ENCODE peak calls at places on chromosome 15, in five cellular contexts. One of them, this sample, is unnamed.

GRCh38 chr15:93035953-93036810 is 52.8 kb downstream of the RGMA start:
- DNase-seq in PC-3: peak
- DNase-seq in K562: peak
- DNase-seq in breast epithelium: peak
- DNase-seq in prostate gland: no peak
- DNase-seq in this sample: no peak

GRCh38 chr15:35727627-35728026 is 181.7 kb upstream of the DPH6 start:
- DNase-seq in PC-3: no peak
- DNase-seq in K562: no peak
- DNase-seq in breast epithelium: no peak
- DNase-seq in prostate gland: no peak
- DNase-seq in this sample: no peak

GRCh38 chr15:31324739-31325431 is 1.8 kb upstream of the KLF13 start:
- DNase-seq in PC-3: no peak
- DNase-seq in K562: no peak
- DNase-seq in breast epithelium: no peak
- DNase-seq in prostate gland: no peak
- DNase-seq in this sample: no peak

GRCh38 chr15:63188247-63188936 is 1.0 kb upstream of the RAB8B start:
- DNase-seq in PC-3: no peak
- DNase-seq in K562: no peak
- DNase-seq in breast epithelium: no peak
- DNase-seq in prostate gland: no peak
- DNase-seq in this sample: no peak

GRCh38 chr15:40770147-40770721 is 454 bp downstream of the C15orf62 start:
- DNase-seq in PC-3: no peak
- DNase-seq in K562: no peak
- DNase-seq in breast epithelium: no peak
- DNase-seq in prostate gland: peak
- DNase-seq in this sample: no peak

GRCh38 chr15:38378162-38378560 is 75.8 kb upstream of the FAM98B start:
- DNase-seq in PC-3: no peak
- DNase-seq in K562: no peak
- DNase-seq in breast epithelium: no peak
- DNase-seq in prostate gland: no peak
- DNase-seq in this sample: no peak

GRCh38 chr15:88194162-88194561 is 62.4 kb downstream of the NTRK3 start:
- DNase-seq in PC-3: no peak
- DNase-seq in K562: no peak
- DNase-seq in breast epithelium: no peak
- DNase-seq in prostate gland: no peak
- DNase-seq in this sample: no peak

GRCh38 chr15:27054426-27054825 is 83.4 kb downstream of the GABRG3 start:
- DNase-seq in PC-3: no peak
- DNase-seq in K562: no peak
- DNase-seq in breast epithelium: no peak
- DNase-seq in prostate gland: no peak
- DNase-seq in this sample: no peak

GRCh38 chr15:98727115-98728040 is 79.0 kb downstream of the IGF1R start:
- DNase-seq in PC-3: peak
- DNase-seq in K562: no peak
- DNase-seq in breast epithelium: peak
- DNase-seq in prostate gland: peak
- DNase-seq in this sample: peak

GRCh38 chr15:74655424-74655823 is 39.8 kb downstream of the CLK3 start:
- DNase-seq in PC-3: no peak
- DNase-seq in K562: no peak
- DNase-seq in breast epithelium: no peak
- DNase-seq in prostate gland: no peak
- DNase-seq in this sample: no peak

GRCh38 chr15:80970658-80971057 is 19.0 kb downstream of the MESD start:
- DNase-seq in PC-3: peak
- DNase-seq in K562: no peak
- DNase-seq in breast epithelium: no peak
- DNase-seq in prostate gland: no peak
- DNase-seq in this sample: no peak

GRCh38 chr15:37528432-37528831 is 406.0 kb upstream of the TMCO5A start:
- DNase-seq in PC-3: no peak
- DNase-seq in K562: no peak
- DNase-seq in breast epithelium: no peak
- DNase-seq in prostate gland: no peak
- DNase-seq in this sample: no peak

GRCh38 chr15:68578960-68579935 is at the start of gene CORO2B:
- DNase-seq in PC-3: peak
- DNase-seq in K562: peak
- DNase-seq in breast epithelium: no peak
- DNase-seq in prostate gland: peak
- DNase-seq in this sample: no peak

GRCh38 chr15:96054606-96055005 is 275.9 kb upstream of the NR2F2 start:
- DNase-seq in PC-3: no peak
- DNase-seq in K562: no peak
- DNase-seq in breast epithelium: no peak
- DNase-seq in prostate gland: no peak
- DNase-seq in this sample: no peak

GRCh38 chr15:88725305-88726220 is 77.7 kb upstream of the ACAN start:
- DNase-seq in PC-3: no peak
- DNase-seq in K562: no peak
- DNase-seq in breast epithelium: no peak
- DNase-seq in prostate gland: no peak
- DNase-seq in this sample: no peak

GRCh38 chr15:70763120-70763949 is at the start of gene UACA:
- DNase-seq in PC-3: peak
- DNase-seq in K562: peak
- DNase-seq in breast epithelium: peak
- DNase-seq in prostate gland: peak
- DNase-seq in this sample: peak

GRCh38 chr15:43127752-43128151 is 5.6 kb upstream of the TMEM62 start:
- DNase-seq in PC-3: peak
- DNase-seq in K562: no peak
- DNase-seq in breast epithelium: no peak
- DNase-seq in prostate gland: peak
- DNase-seq in this sample: no peak

GRCh38 chr15:24394303-24394702 is 281.3 kb upstream of the NPAP1 start:
- DNase-seq in PC-3: no peak
- DNase-seq in K562: no peak
- DNase-seq in breast epithelium: no peak
- DNase-seq in prostate gland: no peak
- DNase-seq in this sample: no peak

GRCh38 chr15:32866486-32867312 is 148.9 kb downstream of the GREM1 start:
- DNase-seq in PC-3: no peak
- DNase-seq in K562: no peak
- DNase-seq in breast epithelium: no peak
- DNase-seq in prostate gland: no peak
- DNase-seq in this sample: no peak

GRCh38 chr15:40436892-40437753 is 3.6 kb upstream of the BAHD1 start:
- DNase-seq in PC-3: no peak
- DNase-seq in K562: no peak
- DNase-seq in breast epithelium: no peak
- DNase-seq in prostate gland: no peak
- DNase-seq in this sample: no peak

GRCh38 chr15:65869954-65870871 is 922 bp downstream of the RAB11A start:
- DNase-seq in PC-3: peak
- DNase-seq in K562: peak
- DNase-seq in breast epithelium: peak
- DNase-seq in prostate gland: peak
- DNase-seq in this sample: no peak

GRCh38 chr15:94026458-94026967 is 204.8 kb upstream of the MCTP2 start:
- DNase-seq in PC-3: peak
- DNase-seq in K562: no peak
- DNase-seq in breast epithelium: no peak
- DNase-seq in prostate gland: no peak
- DNase-seq in this sample: no peak

GRCh38 chr15:37900286-37901221 is 33.9 kb upstream of the TMCO5A start:
- DNase-seq in PC-3: peak
- DNase-seq in K562: no peak
- DNase-seq in breast epithelium: no peak
- DNase-seq in prostate gland: no peak
- DNase-seq in this sample: no peak

GRCh38 chr15:63772531-63772930 is 61.2 kb downstream of the HERC1 start:
- DNase-seq in PC-3: no peak
- DNase-seq in K562: no peak
- DNase-seq in breast epithelium: no peak
- DNase-seq in prostate gland: no peak
- DNase-seq in this sample: no peak

GRCh38 chr15:100926258-100926657 is 7.1 kb downstream of the LRRK1 start:
- DNase-seq in PC-3: peak
- DNase-seq in K562: peak
- DNase-seq in breast epithelium: no peak
- DNase-seq in prostate gland: no peak
- DNase-seq in this sample: no peak

GRCh38 chr15:88378259-88378658 is 88.9 kb downstream of the MRPL46 start:
- DNase-seq in PC-3: no peak
- DNase-seq in K562: no peak
- DNase-seq in breast epithelium: no peak
- DNase-seq in prostate gland: no peak
- DNase-seq in this sample: no peak

GRCh38 chr15:31824009-31824408 is 206.3 kb upstream of the CHRNA7 start:
- DNase-seq in PC-3: no peak
- DNase-seq in K562: no peak
- DNase-seq in breast epithelium: no peak
- DNase-seq in prostate gland: no peak
- DNase-seq in this sample: no peak

GRCh38 chr15:57048930-57049550 is 130.6 kb downstream of the TCF12 start:
- DNase-seq in PC-3: no peak
- DNase-seq in K562: no peak
- DNase-seq in breast epithelium: no peak
- DNase-seq in prostate gland: no peak
- DNase-seq in this sample: no peak

GRCh38 chr15:41934843-41935242 is 37.5 kb downstream of the EHD4 start:
- DNase-seq in PC-3: peak
- DNase-seq in K562: no peak
- DNase-seq in breast epithelium: peak
- DNase-seq in prostate gland: no peak
- DNase-seq in this sample: no peak

GRCh38 chr15:100771745-100772144 is 107.9 kb upstream of the ALDH1A3 start:
- DNase-seq in PC-3: no peak
- DNase-seq in K562: no peak
- DNase-seq in breast epithelium: peak
- DNase-seq in prostate gland: peak
- DNase-seq in this sample: no peak

GRCh38 chr15:101183226-101183925 is 68.5 kb downstream of the CHSY1 start:
- DNase-seq in PC-3: no peak
- DNase-seq in K562: no peak
- DNase-seq in breast epithelium: no peak
- DNase-seq in prostate gland: no peak
- DNase-seq in this sample: no peak

GRCh38 chr15:50777045-50777444 is 11.5 kb upstream of the SPPL2A start:
- DNase-seq in PC-3: no peak
- DNase-seq in K562: no peak
- DNase-seq in breast epithelium: no peak
- DNase-seq in prostate gland: no peak
- DNase-seq in this sample: no peak

GRCh38 chr15:60804986-60805949 is 326.3 kb upstream of the ICE2 start:
- DNase-seq in PC-3: peak
- DNase-seq in K562: no peak
- DNase-seq in breast epithelium: no peak
- DNase-seq in prostate gland: no peak
- DNase-seq in this sample: peak

GRCh38 chr15:94844188-94844532 is 612.8 kb downstream of the MCTP2 start:
- DNase-seq in PC-3: no peak
- DNase-seq in K562: no peak
- DNase-seq in breast epithelium: no peak
- DNase-seq in prostate gland: no peak
- DNase-seq in this sample: no peak

GRCh38 chr15:40523611-40524010 is 41.2 kb downstream of the CCDC32 start:
- DNase-seq in PC-3: no peak
- DNase-seq in K562: no peak
- DNase-seq in breast epithelium: no peak
- DNase-seq in prostate gland: no peak
- DNase-seq in this sample: no peak

DNA sequence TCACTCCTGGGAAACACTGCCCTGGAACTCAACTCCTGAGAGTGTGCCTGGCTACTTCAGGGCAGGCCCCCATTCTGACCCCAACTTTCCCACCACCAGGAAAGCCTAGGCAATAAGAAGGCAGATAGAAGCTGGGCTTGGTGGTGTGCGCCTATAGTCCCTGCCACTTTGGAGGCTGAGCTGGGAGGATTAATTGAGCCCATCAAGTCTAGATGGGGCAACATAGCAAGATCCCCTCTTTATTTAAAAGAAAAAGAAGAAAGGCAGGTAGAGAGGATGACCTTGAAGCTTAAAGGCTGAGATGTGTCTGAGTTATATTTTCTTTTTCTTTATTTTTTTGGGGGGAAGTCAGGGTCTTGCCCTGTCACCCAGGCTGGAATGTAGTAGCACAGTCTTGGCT is 4.2 kb upstream of the RBPMS2 start:
- DNase-seq in PC-3: no peak
- DNase-seq in K562: no peak
- DNase-seq in breast epithelium: no peak
- DNase-seq in prostate gland: no peak
- DNase-seq in this sample: no peak
- TF ChIP-seq CTCF in PC-3: no peak
- TF ChIP-seq CTCF in K562: no peak
- TF ChIP-seq CTCF in breast epithelium: no peak
- TF ChIP-seq CTCF in prostate gland: no peak
- TF ChIP-seq CTCF in this sample: no peak

GRCh38 chr15:52790941-52791751 is 1.0 kb upstream of the ONECUT1 start:
- DNase-seq in PC-3: no peak
- DNase-seq in K562: no peak
- DNase-seq in breast epithelium: no peak
- DNase-seq in prostate gland: no peak
- DNase-seq in this sample: no peak
- H3K4me3 ChIP-seq in PC-3: no peak
- H3K4me3 ChIP-seq in K562: no peak
- H3K4me3 ChIP-seq in breast epithelium: peak
- H3K4me3 ChIP-seq in prostate gland: peak
- H3K4me3 ChIP-seq in this sample: peak

GRCh38 chr15:90352109-90352893 is at the start of gene ZNF774:
- DNase-seq in PC-3: peak
- DNase-seq in K562: peak
- DNase-seq in breast epithelium: peak
- DNase-seq in prostate gland: peak
- DNase-seq in this sample: peak
- TF ChIP-seq CTCF in PC-3: no peak
- TF ChIP-seq CTCF in K562: no peak
- TF ChIP-seq CTCF in breast epithelium: no peak
- TF ChIP-seq CTCF in prostate gland: no peak
- TF ChIP-seq CTCF in this sample: no peak

GRCh38 chr15:78264304-78265136 is at the start of gene DNAJA4:
- DNase-seq in PC-3: no peak
- DNase-seq in K562: no peak
- DNase-seq in breast epithelium: peak
- DNase-seq in prostate gland: peak
- DNase-seq in this sample: no peak

GRCh38 chr15:78265752-78266224 is 1.4 kb downstream of the DNAJA4 start:
- DNase-seq in PC-3: peak
- DNase-seq in K562: no peak
- DNase-seq in breast epithelium: no peak
- DNase-seq in prostate gland: no peak
- DNase-seq in this sample: no peak

GRCh38 chr15:78263351-78263781 is 996 bp upstream of the DNAJA4 start:
- DNase-seq in PC-3: no peak
- DNase-seq in K562: peak
- DNase-seq in breast epithelium: no peak
- DNase-seq in prostate gland: no peak
- DNase-seq in this sample: no peak

GRCh38 chr15:78265137-78265460 is 737 bp downstream of the DNAJA4 start:
- DNase-seq in PC-3: no peak
- DNase-seq in K562: no peak
- DNase-seq in breast epithelium: no peak
- DNase-seq in prostate gland: no peak
- DNase-seq in this sample: no peak

GRCh38 chr15:78263907-78264303 is 457 bp upstream of the DNAJA4 start:
- DNase-seq in PC-3: no peak
- DNase-seq in K562: no peak
- DNase-seq in breast epithelium: no peak
- DNase-seq in prostate gland: no peak
- DNase-seq in this sample: no peak
- H3K4me3 ChIP-seq in PC-3: peak
- H3K4me3 ChIP-seq in K562: no peak
- H3K4me3 ChIP-seq in breast epithelium: peak
- H3K4me3 ChIP-seq in prostate gland: peak
- H3K4me3 ChIP-seq in this sample: no peak